ENCODE peak calls at places on chromosomes 6 and 20, in six cellular contexts. N is neural crest cell, X is IMR-90, H is PC-3, Q is breast epithelium, S is GM12865. G is an unnamed sample.

GRCh38 chr20:4766631-4767030 is 44.9 kb downstream of the PRND start:
- DNase-seq in Q (no peak), X (no peak), N (no peak), H (no peak), S (no peak), G (no peak)

GRCh38 chr20:41213150-41213820 is 75.9 kb downstream of the PLCG1 start:
- DNase-seq in N (no peak), Q (no peak), S (no peak), H (peak; percentile 45), X (peak; percentile 48), G (peak; percentile 38)

GRCh38 chr6:18245642-18246041 is 18.7 kb downstream of the DEK start:
- DNase-seq in N (no peak), S (peak; percentile 43), X (no peak), Q (no peak), H (no peak), G (no peak)

GRCh38 chr20:37741055-37741454 is 47.2 kb downstream of the CTNNBL1 start:
- DNase-seq in X (peak; percentile 63), N (no peak), S (no peak), Q (no peak), H (peak; percentile 89), G (peak; percentile 19)

GRCh38 chr6:13360671-13361540 is 32.6 kb upstream of the TBC1D7 start:
- DNase-seq in H (no peak), S (no peak), Q (no peak), X (no peak), N (no peak), G (no peak)

GRCh38 chr6:34055223-34055933 is 90.5 kb downstream of the GRM4 start:
- DNase-seq in N (peak; percentile 80), H (peak; percentile 72), Q (no peak), X (peak; percentile 51), S (peak; percentile 75), G (peak; percentile 43)

GRCh38 chr6:19837511-19838441 is 606 bp downstream of the ID4 start:
- DNase-seq in X (peak; percentile 38), N (peak; percentile 36), Q (peak; percentile 52), H (peak; percentile 44), S (no peak), G (no peak)

GRCh38 chr6:111918825-111919224 is 45.6 kb upstream of the FYN start:
- DNase-seq in S (no peak), X (peak; percentile 79), H (no peak), Q (no peak), N (no peak), G (peak; percentile 70)

GRCh38 chr6:117482240-117483003 is at the start of gene DCBLD1:
- DNase-seq in S (peak; percentile 91), X (peak; percentile 70), N (peak; percentile 47), Q (peak; percentile 55), H (peak; percentile 79), G (peak; percentile 56)

GRCh38 chr6:118306640-118307238 is 241.4 kb upstream of the PLN start:
- DNase-seq in H (no peak), N (no peak), Q (no peak), X (no peak), S (no peak), G (no peak)

GRCh38 chr6:6633898-6634734 is 45.6 kb downstream of the LY86 start:
- DNase-seq in S (no peak), H (no peak), Q (no peak), X (no peak), N (no peak), G (no peak)

GRCh38 chr20:37193226-37193625 is 13.9 kb upstream of the MROH8 start:
- DNase-seq in N (no peak), S (no peak), H (no peak), Q (no peak), X (no peak), G (no peak)

GRCh38 chr6:13813621-13814175 is 659 bp downstream of the MCUR1 start:
- DNase-seq in N (peak; percentile 63), X (peak; percentile 50), Q (peak; percentile 63), S (no peak), H (peak; percentile 69), G (peak; percentile 51)

GRCh38 chr6:113870917-113871316 is 13.8 kb downstream of the MARCKS start:
- DNase-seq in S (no peak), N (no peak), X (peak; percentile 61), Q (no peak), H (no peak), G (no peak)

GRCh38 chr6:10385512-10386132 is 29.3 kb downstream of the TFAP2A start:
- DNase-seq in N (no peak), X (no peak), S (no peak), H (no peak), Q (no peak), G (no peak)

GRCh38 chr6:34523441-34524206 is 32.5 kb downstream of the SPDEF start:
- DNase-seq in S (no peak), Q (no peak), X (no peak), H (no peak), N (no peak), G (no peak)

GRCh38 chr6:168450921-168451320 is 9.9 kb downstream of the SMOC2 start:
- DNase-seq in X (no peak), N (no peak), H (no peak), S (no peak), Q (no peak), G (no peak)
- TF ChIP-seq CTCF in X (no peak), N (no peak), H (no peak), S (no peak), Q (no peak), G (no peak)

DNA sequence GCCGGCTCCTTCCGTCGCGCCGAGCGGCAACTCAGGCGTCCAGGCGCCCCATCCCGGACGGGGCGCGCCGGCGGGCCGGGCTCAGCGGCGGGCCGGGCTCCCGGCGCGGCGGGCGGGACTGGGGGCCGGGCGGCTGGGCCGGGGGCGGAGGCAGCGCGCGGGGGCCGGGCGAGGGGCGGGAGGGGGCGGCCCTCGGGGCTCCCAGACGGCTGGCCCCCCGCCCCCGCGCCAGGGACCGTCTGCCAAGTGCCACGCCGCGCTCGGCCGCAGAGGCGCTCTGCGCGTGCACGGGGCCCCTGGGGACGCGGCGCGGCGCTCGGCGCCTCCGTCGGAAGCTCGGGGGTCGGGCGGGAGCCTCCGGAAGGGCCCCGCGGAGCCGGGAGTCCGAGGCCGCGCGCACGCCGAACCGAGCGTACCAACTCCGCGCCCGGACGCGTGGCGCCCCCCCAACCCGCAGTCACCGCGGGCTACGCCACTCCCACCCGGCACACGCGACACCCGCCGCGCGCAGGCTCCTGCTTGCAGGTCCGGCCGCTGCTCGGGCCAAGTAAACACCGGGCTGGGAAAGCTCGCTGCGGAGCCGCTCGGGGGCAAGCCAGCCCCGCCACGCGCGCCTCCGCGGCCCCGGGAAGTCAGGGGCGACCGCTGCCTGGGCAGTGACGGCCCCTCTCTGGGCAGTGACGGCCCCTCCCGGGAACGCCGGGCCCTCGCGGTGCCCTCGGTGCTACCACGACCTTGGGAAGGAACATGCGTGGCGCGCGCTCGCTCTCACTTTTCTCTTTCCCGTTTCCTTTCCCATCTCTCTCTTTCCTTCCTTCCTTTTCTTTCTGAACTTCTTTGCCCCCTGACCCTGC is at the start of gene PREX1:
- DNase-seq in S (peak; percentile 97), Q (peak; percentile 73), H (peak; percentile 90), X (peak; percentile 61), N (peak; percentile 74), G (peak; percentile 65)
- TF ChIP-seq CTCF in S (no peak), Q (no peak), H (no peak), X (no peak), N (no peak), G (no peak)

GRCh38 chr6:37239950-37240713 is 17.4 kb upstream of the TBC1D22B start:
- DNase-seq in S (peak; percentile 82), N (no peak), Q (peak; percentile 62), H (peak; percentile 90), X (peak; percentile 99), G (peak; percentile 99)

GRCh38 chr6:37237789-37238188 is 19.8 kb upstream of the TBC1D22B start:
- DNase-seq in S (no peak), X (no peak), N (no peak), H (no peak), Q (no peak), G (no peak)

GRCh38 chr6:37241131-37241530 is 16.4 kb upstream of the TBC1D22B start:
- DNase-seq in Q (no peak), S (no peak), N (no peak), H (no peak), X (no peak), G (no peak)

GRCh38 chr6:37242042-37242428 is 15.5 kb upstream of the TBC1D22B start:
- DNase-seq in S (no peak), Q (no peak), H (no peak), N (no peak), X (no peak), G (no peak)

GRCh38 chr6:37239511-37239910 is 18.1 kb upstream of the TBC1D22B start:
- DNase-seq in Q (no peak), S (no peak), H (no peak), N (no peak), X (peak; percentile 66), G (no peak)
- TF ChIP-seq CTCF in Q (no peak), S (no peak), H (no peak), N (no peak), X (no peak), G (no peak)

DNA sequence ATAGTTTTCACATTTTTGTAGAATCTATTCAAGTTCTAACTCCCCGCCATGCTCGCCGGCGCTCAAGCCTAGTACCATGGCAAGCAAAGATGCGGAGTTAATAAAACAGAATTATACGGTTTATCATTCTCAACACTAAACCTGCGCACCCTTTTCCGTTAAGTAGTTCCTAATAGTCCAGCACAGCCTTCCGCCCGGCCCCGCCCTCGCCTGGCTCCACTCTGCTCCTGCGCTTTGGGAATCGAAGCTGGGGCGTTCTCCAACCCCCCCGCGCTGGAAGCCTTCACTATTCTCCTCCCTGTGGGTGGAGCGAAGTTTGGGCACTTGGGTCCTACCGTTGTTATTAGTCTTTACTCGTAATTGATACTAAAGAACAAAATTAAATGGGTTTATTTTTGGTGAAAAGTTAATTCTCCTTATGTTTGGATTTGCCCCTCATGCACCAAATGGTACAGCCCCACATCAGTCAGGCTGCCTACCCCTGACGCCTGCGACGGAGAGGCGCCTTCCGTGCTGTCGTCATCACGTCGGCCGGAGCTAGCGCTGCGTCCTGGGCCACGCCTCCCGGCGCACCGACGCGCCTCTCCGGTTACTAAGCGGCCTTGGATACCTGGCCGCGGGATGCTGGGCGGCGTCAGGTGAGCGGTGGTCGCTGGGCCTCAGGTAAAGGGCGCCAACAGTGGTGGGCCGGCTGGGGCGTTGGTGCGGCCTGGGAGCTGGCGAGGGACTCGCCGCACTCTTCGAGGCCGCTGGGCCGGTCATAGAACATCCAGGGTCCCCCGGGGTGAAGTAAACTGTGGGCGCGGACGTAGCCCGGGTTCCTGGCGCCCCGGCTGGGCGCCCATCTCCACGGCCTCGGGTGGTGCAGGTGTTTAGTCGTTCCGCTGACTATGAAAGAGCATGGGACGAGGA is at the start of gene IFT52:
- DNase-seq in N (peak; percentile 71), S (peak; percentile 95), X (peak; percentile 88), H (peak; percentile 97), Q (peak; percentile 90), G (peak; percentile 92)
- TF ChIP-seq CTCF in N (no peak), S (no peak), X (no peak), H (no peak), Q (no peak), G (no peak)

GRCh38 chr20:2210646-2211556 is 84.9 kb upstream of the TGM3 start:
- DNase-seq in S (no peak), Q (no peak), X (peak; percentile 75), N (no peak), H (peak; percentile 34), G (peak; percentile 53)
- TF ChIP-seq CTCF in S (no peak), Q (no peak), X (no peak), N (no peak), H (no peak), G (no peak)

GRCh38 chr20:61953789-61954125 is 111.9 kb downstream of the TAF4 start:
- DNase-seq in Q (no peak), N (no peak), H (no peak), X (no peak), S (no peak), G (no peak)
- TF ChIP-seq CTCF in Q (no peak), N (no peak), H (no peak), X (no peak), S (no peak), G (no peak)

GRCh38 chr6:73580247-73581149 is 59.7 kb upstream of the EEF1A1 start:
- DNase-seq in S (peak; percentile 85), H (peak; percentile 95), Q (peak; percentile 83), N (peak; percentile 72), X (peak; percentile 98), G (peak; percentile 97)
- TF ChIP-seq CTCF in S (peak; percentile 46), H (peak; percentile 52), Q (no peak), N (peak; percentile 67), X (peak; percentile 46), G (peak; percentile 69)

G was measured in brain microvascular endothelial cell.